ENCODE peak calls at places on chromosomes 16 and 17, in seven cellular contexts. N is BE2C; H is CD8-positive, alpha-beta T cell; S is A549; O is right cardiac atrium; F is lower lobe of right lung; L is AG09309. Q is an unnamed sample.

GRCh38 chr17:3801792-3802191 is 804 bp upstream of the ITGAE start:
- DNase-seq in F (no peak), H (no peak), O (no peak), L (no peak), N (no peak), S (no peak), Q (no peak)

GRCh38 chr17:81036128-81036891 is 1.4 kb downstream of the BAIAP2 start:
- DNase-seq in N (peak), O (peak), F (peak), L (no peak), H (no peak), S (no peak), Q (no peak)

GRCh38 chr17:17027442-17028058 is 14.7 kb upstream of the MPRIP start:
- DNase-seq in F (peak), H (no peak), O (no peak), S (no peak), N (no peak), L (no peak), Q (no peak)

GRCh38 chr16:60204221-60204620 is 1470.1 kb upstream of the GOT2 start:
- DNase-seq in S (no peak), L (no peak), N (no peak), H (no peak), F (no peak), O (no peak), Q (no peak)

GRCh38 chr16:89320717-89321501 is 103.4 kb downstream of the ZNF778 start:
- DNase-seq in H (no peak), N (peak), S (no peak), O (peak), F (peak), L (no peak), Q (peak)

GRCh38 chr17:8391711-8392110 is 5.9 kb downstream of the RNF222 start:
- DNase-seq in N (no peak), O (peak), L (no peak), F (no peak), H (no peak), S (no peak), Q (no peak)

GRCh38 chr17:43015579-43015978 is 6.6 kb downstream of the VAT1 start:
- DNase-seq in N (no peak), F (peak), H (no peak), L (no peak), S (no peak), O (peak), Q (no peak)

GRCh38 chr16:11138026-11138768 is 117.8 kb downstream of the SOCS1 start:
- DNase-seq in N (no peak), H (no peak), F (no peak), L (no peak), O (no peak), S (no peak), Q (no peak)

GRCh38 chr16:9713151-9713550 is 469.1 kb downstream of the GRIN2A start:
- DNase-seq in H (no peak), F (no peak), L (no peak), S (no peak), N (no peak), O (no peak), Q (no peak)

GRCh38 chr17:3647769-3648540 is 11.4 kb downstream of the CTNS start:
- DNase-seq in N (peak), L (no peak), O (peak), F (no peak), H (no peak), S (peak), Q (peak)

GRCh38 chr16:72425571-72426341 is 253.8 kb upstream of the PMFBP1 start:
- DNase-seq in L (no peak), F (no peak), S (no peak), O (peak), H (no peak), N (no peak), Q (no peak)

GRCh38 chr17:39002991-39003715 is 36.0 kb upstream of the FBXO47 start:
- DNase-seq in S (no peak), H (peak), O (peak), F (peak), L (peak), N (no peak), Q (peak)

GRCh38 chr17:82060001-82060380 is 5.6 kb downstream of the DUS1L start:
- DNase-seq in O (peak), N (no peak), H (no peak), L (no peak), F (no peak), S (no peak), Q (no peak)

GRCh38 chr16:13351222-13351621 is 449.8 kb downstream of the SHISA9 start:
- DNase-seq in F (no peak), H (no peak), L (no peak), O (no peak), S (no peak), N (no peak), Q (no peak)

GRCh38 chr17:80861892-80862291 is 129.7 kb upstream of the CHMP6 start:
- DNase-seq in L (no peak), S (peak), H (no peak), N (peak), F (peak), O (no peak), Q (peak)

GRCh38 chr16:57795431-57795878 is 6.8 kb downstream of the KIFC3 start:
- DNase-seq in N (peak), H (no peak), S (peak), L (no peak), F (peak), O (peak), Q (peak)

GRCh38 chr16:55274391-55274790 is 49.6 kb upstream of the IRX6 start:
- DNase-seq in S (no peak), N (no peak), H (no peak), L (no peak), O (no peak), F (no peak), Q (no peak)

GRCh38 chr17:65163990-65164495 is 26.9 kb downstream of the RGS9 start:
- DNase-seq in L (no peak), O (no peak), N (peak), H (no peak), F (no peak), S (peak), Q (no peak)

GRCh38 chr16:46894011-46894672 is 10.0 kb downstream of the GPT2 start:
- DNase-seq in N (no peak), O (peak), F (no peak), L (no peak), S (no peak), H (no peak), Q (no peak)

GRCh38 chr17:76820523-76820922 is 47.7 kb upstream of the MGAT5B start:
- DNase-seq in H (no peak), O (no peak), F (no peak), L (no peak), N (peak), S (no peak), Q (no peak)

GRCh38 chr16:23406546-23407240 is 46.3 kb downstream of the COG7 start:
- DNase-seq in O (no peak), L (no peak), H (no peak), N (no peak), F (no peak), S (no peak), Q (no peak)

GRCh38 chr17:74271281-74271680 is 2.8 kb upstream of the DNAI2 start:
- DNase-seq in S (no peak), O (no peak), L (no peak), N (no peak), F (no peak), H (no peak), Q (no peak)

GRCh38 chr17:38459556-38459955 is 31.3 kb downstream of the ARHGAP23 start:
- DNase-seq in S (no peak), F (no peak), O (peak), L (no peak), H (no peak), N (no peak), Q (no peak)

GRCh38 chr16:512802-513201 is 14.7 kb upstream of the CAPN15 start:
- DNase-seq in H (no peak), N (no peak), O (no peak), S (no peak), F (peak), L (no peak), Q (no peak)

GRCh38 chr16:61797296-61797695 is 238.9 kb downstream of the CDH8 start:
- DNase-seq in F (no peak), L (no peak), H (no peak), N (no peak), S (no peak), O (no peak), Q (no peak)

GRCh38 chr16:66588981-66589713 is 9.9 kb downstream of the CMTM2 start:
- DNase-seq in S (peak), F (peak), H (peak), O (peak), N (no peak), L (no peak), Q (no peak)

GRCh38 chr16:907361-907760 is 63.4 kb downstream of the LMF1 start:
- DNase-seq in S (no peak), L (no peak), F (peak), H (no peak), N (peak), O (no peak), Q (no peak)

GRCh38 chr17:59508999-59509398 is 56.4 kb upstream of the DHX40 start:
- DNase-seq in S (no peak), O (no peak), H (no peak), N (no peak), L (no peak), F (no peak), Q (no peak)

GRCh38 chr16:11517926-11518325 is 68.8 kb downstream of the LITAF start:
- DNase-seq in L (no peak), N (no peak), H (no peak), O (no peak), S (no peak), F (no peak), Q (no peak)

GRCh38 chr17:11245792-11246191 is 4.8 kb downstream of the SHISA6 start:
- DNase-seq in F (no peak), O (no peak), S (no peak), N (no peak), H (no peak), L (no peak), Q (no peak)

GRCh38 chr16:77070683-77071082 is 120.3 kb upstream of the MON1B start:
- DNase-seq in O (no peak), L (no peak), N (no peak), H (no peak), S (no peak), F (no peak), Q (no peak)

GRCh38 chr17:81712468-81713003 is 452 bp downstream of the SLC25A10 start:
- DNase-seq in S (peak), H (no peak), O (no peak), L (no peak), F (no peak), N (peak), Q (peak)

GRCh38 chr17:79544142-79544914 is 66.5 kb downstream of the RBFOX3 start:
- DNase-seq in F (no peak), O (no peak), L (no peak), H (no peak), N (no peak), S (no peak), Q (no peak)

GRCh38 chr17:79541451-79541850 is 69.4 kb downstream of the RBFOX3 start:
- DNase-seq in N (no peak), H (no peak), S (no peak), O (no peak), L (no peak), F (no peak), Q (no peak)

GRCh38 chr17:79543566-79543965 is 67.3 kb downstream of the RBFOX3 start:
- DNase-seq in O (no peak), L (no peak), H (no peak), F (no peak), N (no peak), S (no peak), Q (no peak)

GRCh38 chr17:79541038-79541437 is 69.8 kb downstream of the RBFOX3 start:
- DNase-seq in H (no peak), S (no peak), L (no peak), F (no peak), O (no peak), N (no peak), Q (no peak)

DNA sequence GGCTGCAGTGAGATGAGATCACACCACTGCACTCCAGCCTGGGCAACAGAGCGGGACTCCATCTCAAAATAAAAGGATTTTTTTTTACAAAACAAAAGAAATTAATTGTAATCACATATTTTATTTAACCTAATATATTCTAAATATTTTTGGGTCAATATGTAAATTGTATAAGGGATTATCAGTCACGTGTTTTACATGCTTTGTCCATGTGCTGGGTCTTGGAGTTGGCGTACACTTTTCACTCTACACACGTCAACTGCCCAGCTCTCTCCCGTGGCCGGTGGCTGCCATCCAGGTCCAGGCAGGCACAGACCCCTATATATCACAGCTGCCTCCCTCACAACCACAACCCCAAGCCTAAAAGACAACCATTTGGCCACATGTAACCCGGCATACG is 68.1 kb downstream of the RBFOX3 start:
- DNase-seq in H (no peak), F (no peak), O (no peak), S (no peak), L (no peak), N (no peak), Q (no peak)
- H3K4me3 ChIP-seq in H (no peak), F (no peak), O (no peak), S (no peak), L (no peak), N (no peak), Q (no peak)

GRCh38 chr16:56689171-56689570 is 6.9 kb downstream of the MT1X start:
- DNase-seq in F (no peak), N (no peak), S (no peak), L (no peak), H (no peak), O (no peak), Q (no peak)

GRCh38 chr16:56684926-56685590 is 2.8 kb downstream of the MT1X start:
- DNase-seq in H (no peak), L (no peak), F (no peak), O (no peak), N (no peak), S (no peak), Q (no peak)

GRCh38 chr16:56688762-56689161 is 6.5 kb downstream of the MT1X start:
- DNase-seq in F (no peak), L (no peak), N (no peak), O (no peak), H (no peak), S (no peak), Q (no peak)

GRCh38 chr16:56684256-56684925 is 2.1 kb downstream of the MT1X start:
- DNase-seq in F (no peak), L (no peak), H (no peak), S (no peak), O (no peak), N (no peak), Q (no peak)

GRCh38 chr16:56686758-56687157 is 4.5 kb downstream of the MT1X start:
- DNase-seq in L (no peak), H (no peak), S (no peak), O (no peak), N (no peak), F (no peak), Q (no peak)
- H3K4me3 ChIP-seq in L (no peak), H (no peak), S (no peak), O (no peak), N (no peak), F (no peak), Q (no peak)

GRCh38 chr16:3999479-3999868 is 116.8 kb downstream of the ADCY9 start:
- DNase-seq in O (peak), F (peak), S (no peak), N (no peak), L (no peak), H (no peak), Q (peak)
- H3K4me3 ChIP-seq in O (no peak), F (no peak), S (no peak), N (no peak), L (no peak), H (no peak), Q (no peak)

GRCh38 chr17:50707296-50708049 is at the start of gene ANKRD40:
- DNase-seq in N (peak), S (peak), F (peak), L (peak), H (peak), O (peak), Q (peak)

GRCh38 chr17:50710025-50710424 is 2.3 kb upstream of the ANKRD40 start:
- DNase-seq in F (no peak), S (no peak), L (no peak), H (no peak), N (no peak), O (no peak), Q (no peak)

GRCh38 chr17:50712641-50713296 is 5.1 kb upstream of the ANKRD40 start:
- DNase-seq in F (no peak), L (no peak), S (no peak), O (no peak), H (no peak), N (no peak), Q (no peak)

GRCh38 chr17:50710650-50711049 is 2.9 kb upstream of the ANKRD40 start:
- DNase-seq in N (no peak), S (no peak), O (no peak), H (no peak), F (no peak), L (no peak), Q (no peak)

DNA sequence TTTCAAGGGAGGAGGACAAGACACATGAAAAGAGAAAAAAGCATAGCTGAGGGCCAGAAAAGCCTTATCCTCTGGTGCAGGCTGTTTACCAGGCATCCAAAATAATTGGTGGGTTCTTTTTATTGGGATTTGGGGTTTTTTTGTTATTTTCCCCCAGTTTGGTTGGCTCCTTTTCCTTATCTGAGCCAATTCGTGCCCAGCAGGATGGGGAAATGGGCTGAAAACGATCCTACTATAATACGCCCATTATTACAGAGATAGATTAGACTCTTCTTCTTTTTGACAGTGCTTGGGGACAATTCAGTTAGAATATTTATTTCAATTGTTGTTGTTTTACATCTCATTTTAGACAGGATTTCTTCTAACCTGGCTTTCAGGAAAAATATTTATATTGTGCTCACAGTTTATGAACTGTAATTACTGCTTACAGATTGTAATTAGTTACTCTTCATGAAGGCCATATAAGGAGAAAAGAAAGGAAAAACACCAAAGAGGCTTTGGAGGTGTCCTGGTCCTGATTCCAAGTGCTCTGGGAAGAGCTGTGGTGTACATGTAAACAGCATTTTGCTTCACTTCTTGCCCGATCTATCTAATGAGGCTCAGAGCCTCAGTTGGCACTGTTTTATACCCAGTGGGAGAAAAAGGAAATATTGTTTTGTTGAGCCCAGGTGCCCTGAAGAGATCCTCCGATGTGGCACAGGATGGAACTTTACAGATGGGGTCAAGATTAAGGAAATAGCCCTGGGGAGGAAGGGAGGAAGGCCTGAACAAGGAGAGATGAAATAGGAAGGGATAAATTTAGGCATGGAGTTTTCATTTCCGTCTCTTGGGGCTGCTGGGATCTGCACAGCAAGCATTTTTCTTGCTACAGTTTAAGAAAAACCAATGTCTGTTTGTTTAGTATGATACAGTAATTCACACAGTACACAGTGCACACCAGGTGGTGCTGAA is 611 bp upstream of the ANKRD40 start:
- DNase-seq in N (no peak), L (no peak), F (no peak), H (no peak), O (no peak), S (no peak), Q (no peak)
- H3K4me3 ChIP-seq in N (peak), L (peak), F (peak), H (peak), O (peak), S (peak), Q (peak)

DNA sequence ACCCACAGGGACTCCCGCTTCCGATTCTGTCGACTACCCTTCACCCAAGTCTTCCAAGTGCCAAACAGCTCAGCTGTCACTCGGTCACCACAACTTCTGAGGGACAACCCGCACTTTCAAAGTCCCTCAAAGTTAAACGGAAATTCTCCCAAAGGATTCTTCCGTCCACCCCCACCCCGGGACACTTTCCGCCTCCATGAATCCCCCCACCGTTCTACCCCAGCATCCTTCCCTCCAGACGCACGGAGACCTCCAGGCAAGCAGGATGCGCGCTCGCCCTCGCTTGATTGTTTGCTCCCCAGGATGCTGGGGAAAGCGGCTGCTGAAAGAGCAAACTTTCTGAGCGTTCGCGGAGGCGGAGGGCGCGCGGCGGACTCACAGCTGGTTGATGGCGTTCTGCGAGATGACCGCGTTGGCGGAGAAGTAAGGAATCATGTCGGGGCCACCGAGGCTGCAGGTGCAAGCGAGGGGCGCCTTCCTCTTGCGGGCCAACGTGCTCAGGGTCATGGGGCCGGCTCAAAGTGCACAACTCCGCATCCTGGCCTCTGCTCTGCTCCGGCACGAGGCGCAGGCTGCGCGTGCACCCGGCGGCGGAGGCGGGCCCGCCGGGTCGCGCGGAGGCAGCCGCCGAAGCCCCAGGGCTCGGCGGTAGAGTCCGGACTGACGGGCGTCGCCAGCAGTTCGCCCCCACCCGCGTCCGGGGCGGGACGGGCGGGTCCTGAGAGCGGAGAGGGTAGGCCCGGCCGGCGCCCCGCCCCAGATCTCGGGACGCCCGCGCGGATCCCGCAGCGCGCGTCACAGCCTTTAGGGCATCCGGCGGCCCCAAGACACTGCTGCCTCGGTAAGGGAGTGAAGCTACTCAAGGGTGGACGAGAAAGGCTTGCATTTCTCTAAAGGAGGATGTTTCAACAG is 138.3 kb upstream of the CORO6 start:
- DNase-seq in N (peak), O (peak), S (peak), L (no peak), F (peak), H (peak), Q (peak)
- H3K4me3 ChIP-seq in N (peak), O (peak), S (peak), L (peak), F (peak), H (peak), Q (peak)

DNA sequence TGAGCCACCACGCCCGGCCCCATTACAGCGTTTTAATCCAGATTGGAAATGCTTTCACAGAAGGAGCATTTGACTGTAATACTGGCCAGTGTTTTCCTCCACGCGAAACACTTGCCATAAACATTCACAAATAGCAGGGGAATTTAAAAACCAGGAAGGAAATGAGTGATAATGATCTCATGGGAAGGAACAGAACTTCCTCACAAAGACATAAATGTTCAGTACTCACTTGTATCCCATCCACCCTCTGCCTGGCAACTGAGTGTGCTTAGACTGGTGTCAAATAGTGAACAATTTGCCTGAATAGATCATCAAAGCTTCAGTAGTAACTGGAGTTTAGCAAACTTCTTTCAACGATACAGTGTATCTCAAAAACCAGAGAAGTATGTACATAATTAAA is 54.1 kb downstream of the PSMD12 start:
- DNase-seq in N (no peak), O (no peak), L (no peak), S (no peak), H (no peak), F (no peak), Q (no peak)
- H3K4me3 ChIP-seq in N (no peak), O (no peak), L (no peak), S (no peak), H (no peak), F (no peak), Q (no peak)

Q was measured in cardiac muscle cell.